ENCODE peak calls at places on chromosome 16, in four cellular contexts. One of them, this sample, is unnamed.

GRCh38 chr16:78663690-78664089 is 564.2 kb downstream of the WWOX start:
- DNase-seq in mesendoderm: no peak
- DNase-seq in H1: no peak
- DNase-seq in neuronal stem cell: no peak
- DNase-seq in this sample: no peak

GRCh38 chr16:81634380-81635121 is 144.5 kb upstream of the PLCG2 start:
- DNase-seq in neuronal stem cell: no peak
- DNase-seq in mesendoderm: peak; percentile 95
- DNase-seq in H1: no peak
- DNase-seq in this sample: peak; percentile 37

GRCh38 chr16:25143898-25144297 is 32.4 kb downstream of the LCMT1 start:
- DNase-seq in neuronal stem cell: no peak
- DNase-seq in mesendoderm: peak; percentile 56
- DNase-seq in H1: no peak
- DNase-seq in this sample: no peak

GRCh38 chr16:87344931-87345631 is 27.9 kb upstream of the C16orf95 start:
- DNase-seq in H1: no peak
- DNase-seq in mesendoderm: peak; percentile 38
- DNase-seq in neuronal stem cell: no peak
- DNase-seq in this sample: no peak

GRCh38 chr16:77589071-77589755 is 133.1 kb upstream of the NUDT7 start:
- DNase-seq in H1: no peak
- DNase-seq in mesendoderm: no peak
- DNase-seq in neuronal stem cell: no peak
- DNase-seq in this sample: peak; percentile 36

GRCh38 chr16:58487566-58488351 is 12.2 kb upstream of the NDRG4 start:
- DNase-seq in H1: peak; percentile 96
- DNase-seq in mesendoderm: peak; percentile 96
- DNase-seq in neuronal stem cell: peak; percentile 87
- DNase-seq in this sample: peak; percentile 80

GRCh38 chr16:1662543-1662942 is 15.5 kb upstream of the JPT2 start:
- DNase-seq in neuronal stem cell: no peak
- DNase-seq in mesendoderm: no peak
- DNase-seq in H1: no peak
- DNase-seq in this sample: no peak

GRCh38 chr16:81610144-81610842 is 165.7 kb downstream of the CMIP start:
- DNase-seq in H1: no peak
- DNase-seq in neuronal stem cell: no peak
- DNase-seq in mesendoderm: no peak
- DNase-seq in this sample: peak; percentile 79

GRCh38 chr16:58732545-58733247 is 1.4 kb downstream of the GOT2 start:
- DNase-seq in H1: no peak
- DNase-seq in mesendoderm: peak; percentile 10
- DNase-seq in neuronal stem cell: no peak
- DNase-seq in this sample: peak; percentile 33

GRCh38 chr16:49854227-49855203 is 1.4 kb downstream of the ZNF423 start:
- DNase-seq in H1: no peak
- DNase-seq in mesendoderm: peak; percentile 74
- DNase-seq in neuronal stem cell: peak; percentile 37
- DNase-seq in this sample: peak; percentile 34

GRCh38 chr16:86959182-86959651 is 358.0 kb downstream of the C16orf95 start:
- DNase-seq in neuronal stem cell: no peak
- DNase-seq in mesendoderm: no peak
- DNase-seq in H1: no peak
- DNase-seq in this sample: no peak

GRCh38 chr16:24775455-24775854 is 46.0 kb downstream of the TNRC6A start:
- DNase-seq in mesendoderm: no peak
- DNase-seq in neuronal stem cell: no peak
- DNase-seq in H1: no peak
- DNase-seq in this sample: peak; percentile 24

GRCh38 chr16:57720142-57720575 is 15.4 kb upstream of the KATNB1 start:
- DNase-seq in neuronal stem cell: no peak
- DNase-seq in H1: peak; percentile 60
- DNase-seq in mesendoderm: peak; percentile 57
- DNase-seq in this sample: peak; percentile 55

GRCh38 chr16:1543085-1543896 is 9.8 kb downstream of the TMEM204 start:
- DNase-seq in neuronal stem cell: no peak
- DNase-seq in H1: no peak
- DNase-seq in mesendoderm: peak; percentile 71
- DNase-seq in this sample: peak; percentile 95

GRCh38 chr16:1002399-1003161 is 21.0 kb downstream of the SOX8 start:
- DNase-seq in neuronal stem cell: no peak
- DNase-seq in mesendoderm: peak; percentile 69
- DNase-seq in H1: no peak
- DNase-seq in this sample: peak; percentile 80

GRCh38 chr16:24589997-24590396 is 50.6 kb downstream of the RBBP6 start:
- DNase-seq in mesendoderm: no peak
- DNase-seq in H1: no peak
- DNase-seq in neuronal stem cell: no peak
- DNase-seq in this sample: no peak

GRCh38 chr16:83973077-83973476 is 5.0 kb downstream of the NECAB2 start:
- DNase-seq in mesendoderm: no peak
- DNase-seq in H1: no peak
- DNase-seq in neuronal stem cell: no peak
- DNase-seq in this sample: no peak

GRCh38 chr16:79093554-79093967 is 507.0 kb downstream of the MAF start:
- DNase-seq in mesendoderm: no peak
- DNase-seq in H1: no peak
- DNase-seq in neuronal stem cell: no peak
- DNase-seq in this sample: no peak

GRCh38 chr16:21708533-21709115 is 44.9 kb downstream of the OTOA start:
- DNase-seq in mesendoderm: peak; percentile 59
- DNase-seq in neuronal stem cell: peak; percentile 69
- DNase-seq in H1: peak; percentile 90
- DNase-seq in this sample: peak; percentile 67

GRCh38 chr16:11390573-11391495 is 45.6 kb downstream of the RMI2 start:
- DNase-seq in H1: no peak
- DNase-seq in mesendoderm: peak; percentile 49
- DNase-seq in neuronal stem cell: no peak
- DNase-seq in this sample: no peak
- H3K4me2 ChIP-seq in H1: peak overlapping the region; percentile 34
- H3K4me2 ChIP-seq in mesendoderm: no peak overlapping the region
- H3K4me2 ChIP-seq in neuronal stem cell: no peak overlapping the region
- H3K4me2 ChIP-seq in this sample: no peak overlapping the region

GRCh38 chr16:69169607-69170352 is 17.2 kb upstream of the SNTB2 start:
- DNase-seq in neuronal stem cell: no peak
- DNase-seq in mesendoderm: no peak
- DNase-seq in H1: no peak
- DNase-seq in this sample: no peak

GRCh38 chr16:69166946-69167930 is 19.7 kb upstream of the SNTB2 start:
- DNase-seq in mesendoderm: no peak
- DNase-seq in neuronal stem cell: no peak
- DNase-seq in H1: no peak
- DNase-seq in this sample: no peak

GRCh38 chr16:69176033-69176780 is 10.8 kb upstream of the SNTB2 start:
- DNase-seq in H1: no peak
- DNase-seq in neuronal stem cell: no peak
- DNase-seq in mesendoderm: no peak
- DNase-seq in this sample: peak; percentile 70

GRCh38 chr16:69169051-69169450 is 17.9 kb upstream of the SNTB2 start:
- DNase-seq in H1: no peak
- DNase-seq in neuronal stem cell: no peak
- DNase-seq in mesendoderm: no peak
- DNase-seq in this sample: no peak

DNA sequence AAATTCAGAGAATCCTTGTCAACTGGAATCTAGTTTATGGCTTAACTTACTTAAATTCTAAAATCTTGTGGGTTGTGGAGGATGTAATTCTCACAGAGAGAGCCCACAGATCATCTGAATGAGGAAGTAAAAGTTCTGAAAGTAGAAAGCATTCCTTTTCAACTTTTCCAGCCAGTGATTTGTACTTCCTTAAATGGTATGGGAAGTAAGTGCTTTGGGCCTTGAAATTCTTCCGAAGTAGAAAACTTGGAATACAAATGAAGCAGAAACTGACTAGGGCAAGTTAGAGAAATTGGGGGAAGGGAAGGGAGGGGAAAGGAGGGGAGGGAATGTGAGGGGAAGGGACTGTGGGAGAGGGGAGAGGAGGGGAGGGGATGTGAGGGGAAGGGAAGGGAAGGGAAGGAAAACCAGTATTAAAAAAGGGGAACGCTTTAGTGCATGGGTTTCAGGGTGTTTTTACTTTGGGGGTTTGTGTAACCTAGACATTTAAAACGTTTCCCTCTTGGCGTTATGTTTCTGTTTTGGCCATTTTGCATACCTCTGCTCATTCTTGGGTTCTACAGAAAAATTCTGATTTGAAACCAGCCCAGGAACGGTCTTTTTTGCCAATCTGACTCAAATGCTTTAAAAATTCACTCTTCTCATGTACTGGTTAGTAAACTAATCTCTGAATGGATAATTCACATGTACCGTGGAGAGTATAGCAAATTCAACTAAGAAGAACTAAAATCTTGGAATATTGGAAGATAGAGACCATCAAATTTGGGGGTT is 15.5 kb upstream of the SNTB2 start:
- DNase-seq in neuronal stem cell: no peak
- DNase-seq in H1: no peak
- DNase-seq in mesendoderm: peak; percentile 71
- DNase-seq in this sample: peak; percentile 47
- H3K23ac ChIP-seq in neuronal stem cell: no peak overlapping the region
- H3K23ac ChIP-seq in H1: no peak overlapping the region
- H3K23ac ChIP-seq in mesendoderm: no peak overlapping the region
- H3K23ac ChIP-seq in this sample: no peak overlapping the region

GRCh38 chr16:88453217-88453531 is at the start of gene ZFPM1:
- DNase-seq in neuronal stem cell: no peak
- DNase-seq in mesendoderm: no peak
- DNase-seq in H1: no peak
- DNase-seq in this sample: no peak
- H3K4me2 ChIP-seq in neuronal stem cell: peak within 1 kb of the TSS; percentile 89
- H3K4me2 ChIP-seq in mesendoderm: peak within 1 kb of the TSS; percentile 70
- H3K4me2 ChIP-seq in H1: peak within 1 kb of the TSS; percentile 79
- H3K4me2 ChIP-seq in this sample: peak within 1 kb of the TSS; percentile 95

DNA sequence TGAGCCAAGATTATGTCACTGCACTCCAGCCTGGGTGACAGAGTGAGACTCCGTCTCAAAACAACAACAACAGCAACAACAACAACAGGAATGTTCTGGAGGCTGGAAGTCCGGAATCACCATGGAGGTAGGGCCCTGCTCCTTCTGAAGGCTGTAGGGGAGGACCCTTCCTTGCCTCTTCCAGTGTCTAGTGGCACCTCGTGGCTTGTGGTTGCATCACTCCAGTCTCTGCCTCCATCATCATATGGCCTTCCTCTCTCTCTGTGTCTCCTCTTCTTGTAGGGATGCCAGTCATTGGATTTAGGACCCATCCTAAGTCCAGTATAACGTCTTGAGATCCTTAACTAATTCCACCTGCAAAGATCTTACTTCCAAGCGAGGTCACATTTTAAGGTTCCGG is 14.0 kb downstream of the NAGPA start:
- DNase-seq in mesendoderm: no peak
- DNase-seq in neuronal stem cell: no peak
- DNase-seq in H1: no peak
- DNase-seq in this sample: no peak
- H3K23ac ChIP-seq in mesendoderm: no peak overlapping the region
- H3K23ac ChIP-seq in neuronal stem cell: no peak overlapping the region
- H3K23ac ChIP-seq in H1: no peak overlapping the region
- H3K23ac ChIP-seq in this sample: no peak overlapping the region

GRCh38 chr16:55655709-55656694 is at the start of gene SLC6A2:
- DNase-seq in neuronal stem cell: peak; percentile 46
- DNase-seq in mesendoderm: peak; percentile 78
- DNase-seq in H1: peak; percentile 80
- DNase-seq in this sample: no peak
- H3K4me2 ChIP-seq in neuronal stem cell: peak within 1 kb of the TSS; percentile 97
- H3K4me2 ChIP-seq in mesendoderm: peak within 1 kb of the TSS; percentile 86
- H3K4me2 ChIP-seq in H1: peak within 1 kb of the TSS; percentile 99
- H3K4me2 ChIP-seq in this sample: no peak within 1 kb of the TSS

DNA sequence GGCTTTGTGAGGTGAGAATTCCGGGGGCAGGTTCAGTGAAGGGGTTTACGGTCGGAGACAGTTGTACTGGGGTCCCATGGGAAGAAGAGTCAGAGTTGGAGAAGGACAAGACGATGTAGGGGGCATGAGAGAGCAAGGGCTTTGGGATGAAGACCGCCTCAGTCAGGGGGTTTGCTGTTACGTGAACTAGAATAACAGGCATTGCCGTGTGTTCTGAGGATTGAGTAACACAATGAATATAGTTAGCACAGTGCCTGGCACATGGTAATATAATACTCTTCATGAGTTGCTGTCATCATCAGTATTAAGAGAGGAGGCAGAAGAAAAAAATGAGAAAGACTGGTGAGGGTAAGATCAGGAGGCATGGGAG is 577 bp downstream of the ZNF646 start:
- DNase-seq in neuronal stem cell: no peak
- DNase-seq in mesendoderm: no peak
- DNase-seq in H1: no peak
- DNase-seq in this sample: no peak
- H3K23ac ChIP-seq in neuronal stem cell: no peak overlapping the region
- H3K23ac ChIP-seq in mesendoderm: no peak overlapping the region
- H3K23ac ChIP-seq in H1: no peak overlapping the region
- H3K23ac ChIP-seq in this sample: no peak overlapping the region

GRCh38 chr16:19329932-19330331 is 44.4 kb downstream of the CLEC19A start:
- DNase-seq in H1: no peak
- DNase-seq in mesendoderm: peak; percentile 44
- DNase-seq in neuronal stem cell: no peak
- DNase-seq in this sample: peak; percentile 8
- H3K4me2 ChIP-seq in H1: no peak overlapping the region
- H3K4me2 ChIP-seq in mesendoderm: no peak overlapping the region
- H3K4me2 ChIP-seq in neuronal stem cell: no peak overlapping the region
- H3K4me2 ChIP-seq in this sample: no peak overlapping the region

GRCh38 chr16:8868272-8869211 is at the start of gene CARHSP1:
- DNase-seq in H1: peak; percentile 88
- DNase-seq in neuronal stem cell: peak; percentile 94
- DNase-seq in mesendoderm: peak; percentile 96
- DNase-seq in this sample: peak; percentile 93

GRCh38 chr16:8869212-8869987 is 594 bp upstream of the CARHSP1 start:
- DNase-seq in mesendoderm: peak; percentile 67
- DNase-seq in neuronal stem cell: no peak
- DNase-seq in H1: no peak
- DNase-seq in this sample: peak; percentile 58

GRCh38 chr16:8866118-8866883 is 2.5 kb downstream of the CARHSP1 start:
- DNase-seq in mesendoderm: peak; percentile 98
- DNase-seq in neuronal stem cell: peak; percentile 94
- DNase-seq in H1: peak; percentile 92
- DNase-seq in this sample: peak; percentile 51

GRCh38 chr16:8866884-8867482 is 1.8 kb downstream of the CARHSP1 start:
- DNase-seq in mesendoderm: no peak
- DNase-seq in H1: no peak
- DNase-seq in neuronal stem cell: no peak
- DNase-seq in this sample: peak; percentile 39

DNA sequence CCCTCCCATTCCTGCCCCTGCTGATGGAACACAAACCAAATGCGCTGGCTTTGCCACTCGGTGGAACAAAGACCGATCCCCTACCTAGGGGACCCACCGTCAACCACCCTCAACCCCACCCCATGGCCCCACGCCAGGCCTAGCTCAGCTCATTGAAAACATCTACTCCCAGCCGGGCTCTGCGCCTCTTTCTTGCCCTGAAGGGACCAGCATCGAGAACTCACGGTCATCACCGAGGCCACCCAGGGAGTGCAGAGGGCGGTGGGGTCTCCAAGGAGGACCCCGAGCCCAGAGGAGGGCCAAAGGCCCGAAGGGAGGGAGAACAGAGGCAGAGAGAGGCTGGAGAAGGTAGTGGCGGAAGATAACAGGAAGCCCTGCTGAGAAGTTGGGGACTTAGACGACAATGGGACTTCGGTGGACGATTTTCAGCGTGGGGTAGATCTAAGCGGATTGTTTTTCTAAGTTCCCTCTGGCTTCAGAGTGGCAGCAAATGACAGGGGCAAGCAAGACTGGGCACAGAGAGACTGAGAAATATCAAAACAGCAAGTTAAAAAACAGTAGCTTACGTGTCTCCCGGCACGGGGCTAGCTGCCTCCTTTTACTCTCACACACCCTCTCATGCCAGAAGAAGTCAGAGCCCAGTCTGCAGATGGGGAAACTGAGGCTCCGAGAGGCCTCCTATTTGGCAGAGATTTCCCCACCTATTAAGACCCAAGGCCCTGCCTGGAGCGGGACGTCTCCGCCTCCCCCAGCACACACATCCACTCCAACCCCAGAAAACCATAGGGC is 1.1 kb downstream of the CARHSP1 start:
- DNase-seq in H1: no peak
- DNase-seq in mesendoderm: peak; percentile 65
- DNase-seq in neuronal stem cell: peak; percentile 44
- DNase-seq in this sample: peak; percentile 41
- H3K23ac ChIP-seq in H1: no peak overlapping the region
- H3K23ac ChIP-seq in mesendoderm: peak overlapping the region; percentile 83
- H3K23ac ChIP-seq in neuronal stem cell: peak overlapping the region; percentile 81
- H3K23ac ChIP-seq in this sample: no peak overlapping the region